ENCODE peak calls at places on chromosomes 11 and 22, in eight cellular contexts. A, W, K, G, L, J, N and U are unnamed samples. For H3K4me1 and H3K9me2, the result is how much of the 10 kb centered on the place peaks cover.

GRCh38 chr11:42239102-42239501 is 779.6 kb upstream of the LRRC4C start:
- DNase-seq in K (peak), J (no peak), A (no peak), N (peak), G (no peak), L (no peak), W (no peak), U (peak)

GRCh38 chr11:17735823-17736772 is 1.5 kb downstream of the KCNC1 start:
- DNase-seq in A (peak), J (no peak), L (no peak), N (no peak), K (no peak), W (no peak), G (peak), U (no peak)

GRCh38 chr11:17352925-17353227 is 1.3 kb downstream of the NCR3LG1 start:
- DNase-seq in K (peak), W (no peak), L (peak), G (peak), A (peak), J (peak), N (peak), U (peak)

GRCh38 chr22:48889209-48889830 is 938.4 kb downstream of the BRD1 start:
- DNase-seq in K (no peak), A (no peak), W (no peak), J (no peak), L (no peak), G (no peak), N (no peak), U (no peak)

GRCh38 chr11:115672999-115673411 is 168.8 kb upstream of the CADM1 start:
- DNase-seq in J (no peak), N (peak), L (no peak), G (no peak), A (no peak), W (no peak), K (no peak), U (peak)

GRCh38 chr11:119912214-119912613 is 183.2 kb upstream of the NECTIN1 start:
- DNase-seq in W (no peak), K (no peak), J (no peak), G (no peak), A (no peak), N (no peak), L (no peak), U (no peak)

GRCh38 chr22:19012308-19012990 is 76.4 kb upstream of the PRODH start:
- DNase-seq in J (no peak), N (no peak), L (no peak), W (no peak), G (no peak), K (no peak), A (no peak), U (no peak)

GRCh38 chr11:126733685-126734084 is 266.9 kb downstream of the KIRREL3 start:
- DNase-seq in A (no peak), L (no peak), N (no peak), K (no peak), G (no peak), J (no peak), W (no peak), U (no peak)

GRCh38 chr11:15208570-15209222 is 94.0 kb downstream of the INSC start:
- DNase-seq in J (peak), L (no peak), K (peak), N (peak), W (peak), G (peak), A (peak), U (peak)

GRCh38 chr11:43278302-43278956 is 33.4 kb upstream of the API5 start:
- DNase-seq in L (peak), N (peak), K (peak), A (peak), W (peak), G (peak), J (peak), U (peak)

GRCh38 chr22:38974826-38975175 is 7.3 kb upstream of the APOBEC3B start:
- DNase-seq in A (no peak), N (no peak), G (no peak), W (no peak), L (no peak), J (no peak), K (no peak), U (no peak)

GRCh38 chr11:70552441-70553150 is 154.3 kb downstream of the CTTN start:
- DNase-seq in N (no peak), K (peak), G (no peak), A (no peak), J (no peak), L (peak), W (no peak), U (no peak)

GRCh38 chr22:41366323-41367014 is 15.3 kb upstream of the TEF start:
- DNase-seq in J (no peak), W (no peak), N (no peak), A (no peak), L (peak), G (no peak), K (no peak), U (no peak)

GRCh38 chr22:45424241-45424731 is 10.8 kb downstream of the RIBC2 start:
- DNase-seq in K (no peak), J (no peak), A (no peak), G (no peak), L (peak), W (no peak), N (no peak), U (no peak)

GRCh38 chr22:28816994-28817530 is 16.7 kb upstream of the XBP1 start:
- DNase-seq in L (no peak), N (no peak), J (peak), A (no peak), W (no peak), G (no peak), K (no peak), U (no peak)

GRCh38 chr11:116787436-116787785 is 412 bp downstream of the ZPR1 start:
- DNase-seq in J (no peak), L (no peak), K (peak), W (no peak), G (no peak), A (peak), N (peak), U (no peak)

GRCh38 chr11:10809373-10810199 is 860 bp upstream of the EIF4G2 start:
- DNase-seq in W (peak), K (peak), L (no peak), G (no peak), J (peak), A (peak), N (peak), U (no peak)

GRCh38 chr22:36355362-36355761 is 32.4 kb downstream of the MYH9 start:
- DNase-seq in N (peak), G (no peak), W (no peak), A (no peak), L (no peak), J (no peak), K (no peak), U (no peak)

GRCh38 chr22:36355894-36356293 is 31.9 kb downstream of the MYH9 start:
- DNase-seq in J (no peak), K (no peak), A (no peak), N (no peak), W (no peak), L (no peak), G (no peak), U (no peak)

GRCh38 chr22:36358533-36359171 is 29.1 kb downstream of the MYH9 start:
- DNase-seq in N (peak), L (peak), W (no peak), G (no peak), K (peak), J (no peak), A (no peak), U (no peak)

GRCh38 chr22:36359172-36359973 is 28.4 kb downstream of the MYH9 start:
- DNase-seq in W (no peak), K (no peak), L (no peak), N (no peak), A (no peak), J (peak), G (no peak), U (no peak)

DNA sequence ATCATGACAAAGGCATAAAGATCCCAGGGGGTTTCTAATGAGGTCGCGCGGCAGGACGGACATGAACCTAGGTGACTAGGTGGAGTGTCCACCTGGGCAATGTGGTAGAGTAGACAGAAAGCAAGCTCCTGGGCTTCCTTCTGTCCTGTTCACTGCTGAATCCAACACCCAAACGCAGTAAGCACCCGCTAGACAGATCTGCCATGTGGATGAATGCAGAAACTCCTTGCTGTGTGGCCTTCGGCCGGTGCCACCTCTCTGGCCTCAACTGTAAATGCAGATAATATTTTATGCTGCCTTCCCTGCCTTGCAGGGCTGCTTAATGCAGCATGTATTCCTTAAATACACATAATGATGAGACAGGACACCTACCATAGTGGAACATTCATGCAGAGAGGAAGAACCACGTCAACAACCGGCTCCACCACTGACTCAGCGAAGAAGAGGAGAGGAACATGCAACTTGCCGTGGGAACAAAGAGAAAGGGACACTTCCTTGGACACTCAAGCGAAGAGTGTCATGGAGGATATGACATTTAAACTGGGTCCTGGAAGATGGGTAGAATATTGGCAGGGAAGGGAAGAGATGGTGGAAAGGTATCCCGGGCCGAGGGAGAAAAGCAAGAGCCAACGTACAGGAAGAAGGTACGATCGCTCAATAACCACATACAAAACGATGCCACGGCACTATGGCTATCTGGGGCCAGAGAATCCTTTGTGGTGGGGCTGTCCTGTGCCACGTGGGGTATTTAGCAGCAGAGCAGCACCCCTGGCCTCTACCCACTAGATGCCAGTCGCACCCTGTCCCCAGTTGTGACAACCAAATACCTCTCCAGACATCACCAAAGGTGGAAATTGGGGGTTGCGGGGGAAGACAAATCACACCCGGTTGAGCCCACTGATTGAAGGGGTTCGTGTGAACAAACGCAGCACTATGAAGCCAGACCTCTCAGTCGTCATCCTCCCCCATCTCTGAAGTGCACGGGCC is 30.8 kb downstream of the MYH9 start:
- DNase-seq in N (no peak), L (no peak), J (no peak), W (no peak), A (no peak), G (no peak), K (peak), U (no peak)
- H3K4me1 ChIP-seq in N (half or more), L (half or more), J (half or more), W (half or more), A (half or more), G (half or more), K (half or more), U (half or more)

DNA sequence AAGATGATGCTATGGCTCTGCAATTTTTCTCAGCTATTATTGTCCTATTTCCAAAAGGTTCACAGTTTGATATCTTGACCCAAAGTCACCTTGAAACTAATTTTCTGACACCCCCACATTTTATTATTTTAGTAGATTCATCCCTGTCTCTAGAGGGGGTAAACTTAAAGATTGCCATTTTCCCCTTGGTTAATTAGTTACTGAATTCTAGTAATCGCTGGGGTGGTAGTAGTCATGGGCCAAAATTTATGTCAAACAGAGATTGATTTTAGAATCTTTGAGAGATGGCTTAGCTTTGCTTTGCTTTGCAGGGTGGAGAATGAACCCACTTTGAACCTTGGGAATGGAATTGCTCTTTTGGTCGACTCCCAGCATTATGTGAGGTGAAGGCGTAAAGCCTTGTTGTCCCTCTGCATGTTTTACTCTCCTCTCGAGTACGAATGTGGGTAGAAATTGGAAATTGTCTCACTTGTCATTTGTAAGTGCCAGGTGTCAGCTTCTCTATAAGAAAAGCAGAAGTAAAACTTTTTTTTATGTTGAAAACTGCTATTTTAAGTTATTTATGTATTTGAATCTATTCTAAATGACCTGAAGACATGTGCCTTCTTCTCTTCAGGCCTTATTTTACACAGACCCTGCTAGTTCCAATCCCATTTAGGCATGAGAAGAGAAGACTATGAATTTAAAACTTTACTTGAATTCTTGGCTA is 42.4 kb upstream of the RCE1 start:
- DNase-seq in K (no peak), A (no peak), G (no peak), J (peak), L (no peak), N (no peak), W (no peak), U (no peak)
- H3K9me2 ChIP-seq in K (under half), A (under half), G (under half), J (under half), L (under half), N (under half), W (under half), U (under half)

GRCh38 chr22:30421695-30422480 is 3.7 kb upstream of the MTFP1 start:
- DNase-seq in N (peak), J (no peak), A (no peak), G (no peak), L (peak), K (peak), W (no peak), U (peak)
- H3K4me1 ChIP-seq in N (under half), J (under half), A (under half), G (under half), L (half or more), K (half or more), W (under half), U (half or more)

GRCh38 chr11:59456661-59457060 is at the start of gene OR4D6:
- DNase-seq in N (no peak), A (no peak), J (no peak), W (no peak), K (no peak), L (no peak), G (no peak), U (no peak)
- H3K9me2 ChIP-seq in N (under half), A (under half), J (under half), W (under half), K (under half), L (under half), G (under half), U (under half)

GRCh38 chr11:114154271-114155047 is 94.9 kb downstream of the ZBTB16 start:
- DNase-seq in K (no peak), A (no peak), J (no peak), L (no peak), N (peak), G (no peak), W (no peak), U (no peak)
- H3K4me1 ChIP-seq in K (under half), A (under half), J (under half), L (under half), N (under half), G (under half), W (under half), U (under half)

DNA sequence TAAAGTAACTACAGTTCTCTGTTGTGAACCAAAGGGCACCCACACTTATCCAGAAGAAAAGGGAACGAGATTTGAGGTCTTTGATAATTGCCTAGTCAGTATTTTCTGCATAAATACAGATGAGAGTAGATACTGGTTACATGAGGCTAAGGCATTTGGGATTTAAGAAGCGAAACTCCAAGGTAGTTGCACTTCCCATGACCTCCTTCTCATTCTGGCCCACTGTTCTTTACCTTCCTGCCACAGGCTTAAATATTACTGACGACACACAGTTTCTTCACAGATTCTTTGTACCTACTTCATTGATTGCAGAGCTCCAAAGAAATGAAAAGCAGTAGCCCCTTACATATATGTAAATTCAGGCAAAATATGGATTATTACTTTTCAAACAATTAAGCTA is 915.3 kb downstream of the LRRC4C start:
- DNase-seq in L (no peak), J (no peak), K (no peak), A (no peak), G (no peak), N (no peak), W (no peak), U (no peak)
- H3K9me2 ChIP-seq in L (under half), J (under half), K (under half), A (under half), G (under half), N (under half), W (under half), U (under half)

DNA sequence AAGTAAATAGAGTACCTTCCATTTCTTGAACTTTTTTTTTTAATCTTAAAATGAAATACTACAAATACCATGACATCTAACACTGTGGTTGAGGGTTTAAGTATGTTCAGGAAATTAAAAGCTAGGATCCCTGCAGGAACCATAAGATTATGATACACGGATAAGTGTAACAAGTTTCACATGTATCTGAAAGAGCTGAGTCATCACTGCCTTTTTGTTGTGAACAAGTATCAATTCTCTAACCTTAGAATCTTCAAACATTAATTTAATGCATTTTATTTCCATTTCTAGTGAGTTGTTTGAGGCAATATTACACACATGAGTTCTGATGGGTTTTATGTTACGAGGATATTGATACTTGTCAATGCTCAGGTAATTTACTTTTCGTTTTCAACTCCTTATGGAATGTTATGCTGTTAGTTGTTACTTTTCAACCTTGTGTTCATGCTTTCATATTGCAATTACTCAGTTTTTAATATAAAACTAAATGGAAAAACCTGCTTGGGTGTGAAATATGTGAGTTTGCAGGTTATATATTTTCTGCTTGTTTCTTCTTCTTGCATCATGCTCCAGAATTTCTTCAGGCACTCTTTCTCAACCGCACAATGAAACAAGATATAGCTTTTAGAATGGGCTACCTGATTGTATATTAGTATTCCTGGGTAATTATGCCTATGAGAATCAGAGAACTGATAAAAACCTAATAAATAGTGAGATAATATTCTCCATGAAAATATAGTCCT is 361.3 kb upstream of the MTNR1B start:
- DNase-seq in A (no peak), L (no peak), K (no peak), W (no peak), G (no peak), J (no peak), N (peak), U (no peak)
- H3K4me1 ChIP-seq in A (under half), L (under half), K (under half), W (under half), G (under half), J (under half), N (under half), U (under half)

GRCh38 chr11:67309661-67310061 is 6.3 kb downstream of the SSH3 start:
- DNase-seq in G (no peak), A (no peak), L (no peak), J (no peak), N (no peak), K (no peak), W (no peak), U (no peak)

GRCh38 chr11:67308031-67308866 is 4.9 kb downstream of the SSH3 start:
- DNase-seq in J (no peak), N (no peak), L (no peak), A (no peak), W (no peak), G (no peak), K (no peak), U (no peak)

GRCh38 chr11:67307545-67308001 is 4.2 kb downstream of the SSH3 start:
- DNase-seq in L (no peak), W (no peak), G (no peak), A (no peak), N (no peak), J (no peak), K (no peak), U (no peak)

GRCh38 chr11:67310246-67311050 is 7.1 kb downstream of the SSH3 start:
- DNase-seq in L (no peak), K (no peak), N (no peak), J (no peak), W (no peak), A (no peak), G (no peak), U (no peak)

DNA sequence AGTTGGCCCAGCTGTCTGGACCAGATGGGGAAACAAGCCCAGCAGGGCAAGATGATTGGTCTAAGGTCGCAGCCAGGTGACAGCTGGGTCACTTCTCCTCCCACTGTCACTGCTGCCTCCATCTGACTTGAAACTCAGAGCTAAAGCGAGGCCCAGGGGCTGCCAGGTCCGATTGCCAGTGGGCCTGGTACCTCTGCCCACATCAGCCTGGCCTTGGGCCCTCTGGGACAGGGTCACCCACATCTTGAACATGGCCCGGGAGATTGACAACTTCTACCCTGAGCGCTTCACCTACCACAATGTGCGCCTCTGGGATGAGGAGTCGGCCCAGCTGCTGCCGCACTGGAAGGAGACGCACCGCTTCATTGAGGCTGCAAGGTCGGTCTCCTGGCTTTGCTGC is 5.8 kb downstream of the SSH3 start:
- DNase-seq in W (no peak), K (no peak), L (no peak), J (no peak), A (no peak), N (no peak), G (no peak), U (no peak)
- H3K9me2 ChIP-seq in W (under half), K (under half), L (under half), J (under half), A (under half), N (under half), G (under half), U (under half)

DNA sequence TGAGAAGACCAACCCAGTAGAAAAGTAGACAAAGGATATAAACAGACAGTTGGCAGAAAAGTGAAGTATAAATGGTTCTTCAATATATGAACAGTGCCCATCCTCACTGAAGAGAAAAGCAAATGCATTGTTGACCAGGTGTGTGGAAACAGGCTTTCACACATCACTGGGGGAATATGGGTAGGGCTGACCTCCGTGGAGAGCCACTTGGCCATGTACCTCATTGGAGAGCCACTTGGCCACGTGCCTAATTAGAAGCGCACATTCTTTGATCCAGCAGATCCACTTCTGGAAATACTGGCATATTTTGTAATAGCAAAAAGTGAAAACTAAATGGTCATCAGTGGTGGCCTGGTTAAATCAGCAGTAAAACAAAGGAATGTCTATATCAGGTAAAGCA is 43.2 kb downstream of the PPP6R3 start:
- DNase-seq in N (no peak), K (no peak), J (no peak), L (no peak), G (no peak), A (no peak), W (no peak), U (no peak)
- H3K4me1 ChIP-seq in N (under half), K (under half), J (under half), L (under half), G (under half), A (under half), W (under half), U (under half)